ENCODE peak calls at places on chromosomes 12 and 14, in five cellular contexts. F is Peyer's patch, I is PC-3, U is HCT116, B is left ventricle myocardium inferior. P is an unnamed sample.

GRCh38 chr12:20350495-20350894 is 17.8 kb upstream of the PDE3A start:
- DNase-seq in F (no peak), I (peak; percentile 60), U (no peak), B (no peak), P (no peak)

GRCh38 chr12:120367924-120368788 is 808 bp downstream of the MSI1 start:
- DNase-seq in F (no peak), I (no peak), U (no peak), B (no peak), P (no peak)

GRCh38 chr12:116222358-116222757 is 55.1 kb downstream of the MED13L start:
- DNase-seq in F (no peak), I (peak; percentile 94), U (peak; percentile 85), B (no peak), P (peak; percentile 62)

GRCh38 chr14:24418492-24418873 is 11.0 kb downstream of the CBLN3 start:
- DNase-seq in F (peak; percentile 72), I (peak; percentile 93), U (no peak), B (no peak), P (no peak)

GRCh38 chr12:188910-189621 is 24.9 kb downstream of the SLC6A12 start:
- DNase-seq in F (peak; percentile 68), I (peak; percentile 59), U (no peak), B (peak; percentile 55), P (no peak)

GRCh38 chr12:7068240-7068993 is 7.9 kb downstream of the C1S start:
- DNase-seq in F (no peak), I (no peak), U (no peak), B (peak; percentile 48), P (peak; percentile 85)

GRCh38 chr12:108265505-108265904 is 73.6 kb downstream of the CMKLR1 start:
- DNase-seq in F (no peak), I (no peak), U (no peak), B (no peak), P (no peak)

GRCh38 chr12:120797677-120798642 is 72.3 kb downstream of the ACADS start:
- DNase-seq in F (no peak), I (peak; percentile 20), U (no peak), B (no peak), P (no peak)

GRCh38 chr12:64160718-64161060 is 61.4 kb downstream of the KICS2 start:
- DNase-seq in F (no peak), I (peak; percentile 73), U (no peak), B (no peak), P (no peak)

GRCh38 chr12:101027200-101027599 is 182.8 kb downstream of the SLC5A8 start:
- DNase-seq in F (no peak), I (no peak), U (no peak), B (no peak), P (no peak)

GRCh38 chr12:114919479-114919878 is 235.5 kb upstream of the TBX3 start:
- DNase-seq in F (no peak), I (no peak), U (no peak), B (no peak), P (no peak)

GRCh38 chr12:98156697-98157096 is 358.7 kb upstream of the TMPO start:
- DNase-seq in F (no peak), I (no peak), U (no peak), B (no peak), P (no peak)

GRCh38 chr14:20144820-20145219 is 6.2 kb downstream of the OR4N5 start:
- DNase-seq in F (no peak), I (no peak), U (no peak), B (no peak), P (no peak)

GRCh38 chr12:62738105-62738504 is 196.8 kb downstream of the PPM1H start:
- DNase-seq in F (no peak), I (no peak), U (no peak), B (no peak), P (no peak)

GRCh38 chr12:3604750-3605638 is 114.0 kb downstream of the PRMT8 start:
- DNase-seq in F (no peak), I (peak; percentile 53), U (no peak), B (peak; percentile 75), P (no peak)

GRCh38 chr14:69048456-69048855 is 69.4 kb upstream of the ACTN1 start:
- DNase-seq in F (no peak), I (peak; percentile 20), U (no peak), B (no peak), P (no peak)

GRCh38 chr12:85182699-85183098 is 97.3 kb upstream of the ALX1 start:
- DNase-seq in F (no peak), I (no peak), U (no peak), B (no peak), P (no peak)

GRCh38 chr14:72444701-72445100 is 449.2 kb downstream of the DPF3 start:
- DNase-seq in F (no peak), I (peak; percentile 95), U (no peak), B (no peak), P (no peak)

GRCh38 chr12:119784673-119785072 is 92.4 kb downstream of the CIT start:
- DNase-seq in F (no peak), I (no peak), U (no peak), B (no peak), P (no peak)

GRCh38 chr12:108248011-108248410 is 91.1 kb downstream of the CMKLR1 start:
- DNase-seq in F (no peak), I (no peak), U (no peak), B (no peak), P (no peak)

GRCh38 chr12:59283012-59283411 is 312.8 kb upstream of the SLC16A7 start:
- DNase-seq in F (no peak), I (no peak), U (no peak), B (no peak), P (no peak)

GRCh38 chr14:63205281-63205575 is 985 bp downstream of the RHOJ start:
- DNase-seq in F (no peak), I (no peak), U (no peak), B (no peak), P (no peak)

GRCh38 chr12:104687823-104688573 is 231.2 kb downstream of the CHST11 start:
- DNase-seq in F (no peak), I (no peak), U (no peak), B (no peak), P (no peak)

GRCh38 chr12:65918057-65918456 is 93.8 kb downstream of the HMGA2 start:
- DNase-seq in F (no peak), I (no peak), U (no peak), B (no peak), P (no peak)

DNA sequence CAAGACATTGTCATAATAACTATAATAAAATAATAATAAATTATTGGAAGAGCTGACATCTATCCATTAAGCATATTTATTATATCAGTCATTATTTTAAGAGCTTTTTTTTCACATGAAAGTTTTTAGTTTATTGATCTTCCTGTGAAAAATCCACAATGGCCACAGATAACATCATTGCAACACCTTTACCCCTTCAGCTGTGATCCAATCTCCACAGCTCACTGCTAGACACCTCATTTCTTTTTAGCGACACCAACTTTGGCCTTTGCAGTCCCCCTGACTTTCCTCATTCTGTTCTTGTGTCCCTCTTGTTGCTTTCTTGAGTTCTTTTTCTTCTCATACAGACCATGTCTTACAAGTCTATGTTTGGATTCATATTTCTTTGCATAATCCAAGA is 67.4 kb downstream of the STON2 start:
- DNase-seq in F (no peak), I (no peak), U (no peak), B (no peak), P (no peak)
- TF ChIP-seq CTCF in F (no peak), I (no peak), U (no peak), B (no peak), P (no peak)

GRCh38 chr14:21350539-21350938 is 33.3 kb downstream of the SUPT16H start:
- DNase-seq in F (no peak), I (no peak), U (no peak), B (no peak), P (no peak)
- H3K36me3 ChIP-seq in F (peaks cover 45% of the 10 kb centered on the region), I (peaks cover 37% of the 10 kb centered on the region), U (peaks cover 34% of the 10 kb centered on the region), B (peaks cover 44% of the 10 kb centered on the region), P (peaks cover 4% of the 10 kb centered on the region)

GRCh38 chr14:104808456-104808855 is 7.6 kb downstream of the ZBTB42 start:
- DNase-seq in F (no peak), I (no peak), U (no peak), B (no peak), P (no peak)

GRCh38 chr14:104805941-104806624 is 5.2 kb downstream of the ZBTB42 start:
- DNase-seq in F (no peak), I (no peak), U (no peak), B (no peak), P (no peak)

GRCh38 chr14:104806625-104807465 is 5.9 kb downstream of the ZBTB42 start:
- DNase-seq in F (no peak), I (no peak), U (no peak), B (no peak), P (no peak)

GRCh38 chr14:104813286-104813685 is 12.4 kb downstream of the ZBTB42 start:
- DNase-seq in F (no peak), I (no peak), U (no peak), B (no peak), P (no peak)

GRCh38 chr14:104810316-104810715 is 9.4 kb downstream of the ZBTB42 start:
- DNase-seq in F (no peak), I (no peak), U (no peak), B (no peak), P (no peak)
- H3K4me3 ChIP-seq in F (no peak overlapping the region), I (no peak overlapping the region), U (no peak overlapping the region), B (no peak overlapping the region), P (no peak overlapping the region)

DNA sequence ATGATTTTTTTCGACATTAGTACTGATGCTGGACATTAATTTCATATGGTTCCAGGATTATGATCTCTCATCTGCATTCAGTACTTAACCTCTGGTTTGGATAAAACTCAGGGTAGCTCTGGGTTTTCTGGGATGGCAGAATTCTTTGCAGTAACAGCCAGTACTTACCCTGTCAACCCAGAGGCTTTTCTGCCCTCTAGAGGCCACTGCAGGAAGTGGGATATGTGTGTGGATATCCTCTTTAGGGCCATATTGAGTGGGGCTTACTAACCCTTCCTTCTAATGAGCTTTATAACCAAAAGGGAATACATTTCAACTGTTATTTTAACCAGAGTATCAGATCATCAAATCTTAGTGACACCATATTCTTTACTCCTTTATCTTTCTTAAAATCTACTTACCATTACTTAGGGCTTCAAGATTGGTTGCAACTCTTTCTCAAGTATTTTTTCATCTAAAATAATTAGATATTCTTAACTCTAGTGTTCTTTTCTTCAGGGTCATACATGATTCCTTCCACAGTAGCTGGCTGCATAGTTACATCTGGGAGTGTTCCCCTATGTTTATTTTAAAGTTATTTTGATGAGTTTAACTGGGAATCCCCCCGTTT is 488.0 kb upstream of the STXBP6 start:
- DNase-seq in F (no peak), I (peak; percentile 29), U (no peak), B (no peak), P (no peak)
- TF ChIP-seq CTCF in F (peak; percentile 20), I (peak; percentile 54), U (peak; percentile 32), B (peak; percentile 42), P (no peak)

GRCh38 chr12:123251403-123252076 is 18.3 kb downstream of the MTRFR start:
- DNase-seq in F (no peak), I (no peak), U (no peak), B (no peak), P (no peak)
- H3K36me3 ChIP-seq in F (peaks cover 37% of the 10 kb centered on the region), I (peaks cover 18% of the 10 kb centered on the region), U (peaks cover 19% of the 10 kb centered on the region), B (peaks cover 36% of the 10 kb centered on the region), P (peaks cover 16% of the 10 kb centered on the region)

GRCh38 chr12:53623526-53623925 is 2.7 kb downstream of the ATF7 start:
- DNase-seq in F (no peak), I (no peak), U (no peak), B (no peak), P (no peak)
- H3K4me3 ChIP-seq in F (no peak overlapping the region), I (peak overlapping the region; percentile 72), U (no peak overlapping the region), B (peak overlapping the region; percentile 79), P (peak overlapping the region; percentile 79)

P was measured in gastrocnemius medialis.